ENCODE peak calls at places on chromosomes 12 and 14, in seven cellular contexts. D is ovary; R is SK-N-SH; A is SJSA1; E is upper lobe of left lung; O is Peyer's patch; V is CD4-positive, alpha-beta T cell. K is an unnamed sample.

GRCh38 chr14:36313206-36313605 is 7.2 kb downstream of the MBIP start:
- DNase-seq in D (no peak), R (no peak), A (no peak), E (no peak), O (no peak), V (no peak), K (no peak)

GRCh38 chr12:131487379-131488129 is 223.3 kb upstream of the SFSWAP start:
- DNase-seq in D (peak), R (no peak), A (no peak), E (peak), O (no peak), V (no peak), K (no peak)

GRCh38 chr14:50658203-50658602 is 9.9 kb downstream of the SAV1 start:
- DNase-seq in D (no peak), R (no peak), A (peak), E (peak), O (no peak), V (no peak), K (no peak)

GRCh38 chr14:54600685-54601084 is 33.8 kb downstream of the SAMD4A start:
- DNase-seq in D (no peak), R (no peak), A (no peak), E (no peak), O (no peak), V (no peak), K (no peak)

GRCh38 chr12:107405436-107405835 is 280.2 kb upstream of the PWP1 start:
- DNase-seq in D (no peak), R (peak), A (no peak), E (no peak), O (no peak), V (no peak), K (no peak)

GRCh38 chr12:94304566-94305061 is 155.1 kb downstream of the CEP83 start:
- DNase-seq in D (no peak), R (no peak), A (peak), E (no peak), O (no peak), V (no peak), K (no peak)

GRCh38 chr14:74425525-74426201 is 347 bp downstream of the SYNDIG1L start:
- DNase-seq in D (peak), R (peak), A (no peak), E (no peak), O (peak), V (peak), K (no peak)

GRCh38 chr14:58662028-58662427 is 24.3 kb downstream of the DACT1 start:
- DNase-seq in D (no peak), R (no peak), A (peak), E (no peak), O (no peak), V (no peak), K (no peak)

GRCh38 chr12:113359939-113360748 is 1.8 kb downstream of the PLBD2 start:
- DNase-seq in D (peak), R (peak), A (no peak), E (peak), O (no peak), V (no peak), K (no peak)

GRCh38 chr12:58046281-58046680 is 104.9 kb downstream of the ATP23 start:
- DNase-seq in D (no peak), R (no peak), A (no peak), E (no peak), O (no peak), V (no peak), K (no peak)

GRCh38 chr12:94421868-94422740 is 37.6 kb downstream of the CEP83 start:
- DNase-seq in D (no peak), R (no peak), A (no peak), E (no peak), O (no peak), V (no peak), K (no peak)

GRCh38 chr14:72169521-72169920 is 237.3 kb downstream of the RGS6 start:
- DNase-seq in D (no peak), R (peak), A (no peak), E (no peak), O (no peak), V (no peak), K (no peak)

GRCh38 chr12:130765186-130765659 is 49.1 kb upstream of the RIMBP2 start:
- DNase-seq in D (no peak), R (no peak), A (no peak), E (no peak), O (no peak), V (no peak), K (no peak)

GRCh38 chr12:110846615-110847566 is at the start of gene CCDC63:
- DNase-seq in D (peak), R (peak), A (peak), E (peak), O (peak), V (peak), K (no peak)

GRCh38 chr12:113295846-113296556 is 38.9 kb downstream of the SLC8B1 start:
- DNase-seq in D (no peak), R (no peak), A (no peak), E (no peak), O (no peak), V (no peak), K (no peak)

GRCh38 chr12:54421175-54421872 is 2.3 kb upstream of the ITGA5 start:
- DNase-seq in D (peak), R (no peak), A (no peak), E (no peak), O (peak), V (no peak), K (peak)

GRCh38 chr14:49621114-49621881 is 699 bp downstream of the MGAT2 start:
- DNase-seq in D (peak), R (peak), A (no peak), E (peak), O (peak), V (peak), K (peak)

GRCh38 chr12:54304187-54304810 is 3.5 kb upstream of the NFE2 start:
- DNase-seq in D (no peak), R (no peak), A (no peak), E (peak), O (peak), V (no peak), K (no peak)

GRCh38 chr12:57146092-57146491 is 1.3 kb downstream of the LRP1-AS start:
- DNase-seq in D (no peak), R (no peak), A (no peak), E (no peak), O (no peak), V (no peak), K (no peak)

GRCh38 chr12:14905269-14906004 is 19.8 kb upstream of the MGP start:
- DNase-seq in D (no peak), R (no peak), A (no peak), E (no peak), O (no peak), V (no peak), K (no peak)

GRCh38 chr12:106644335-106645073 is 61.7 kb downstream of the RFX4 start:
- DNase-seq in D (no peak), R (no peak), A (no peak), E (no peak), O (no peak), V (no peak), K (no peak)

GRCh38 chr14:102988054-102988453 is 65.6 kb downstream of the AMN start:
- DNase-seq in D (no peak), R (no peak), A (peak), E (no peak), O (no peak), V (no peak), K (no peak)

GRCh38 chr12:116244474-116245090 is 32.9 kb downstream of the MED13L start:
- DNase-seq in D (no peak), R (no peak), A (no peak), E (no peak), O (no peak), V (no peak), K (no peak)

GRCh38 chr12:3285570-3285969 is 205.4 kb upstream of the PRMT8 start:
- DNase-seq in D (no peak), R (no peak), A (no peak), E (no peak), O (no peak), V (no peak), K (no peak)

GRCh38 chr12:50419112-50419909 is 18.6 kb downstream of the LARP4 start:
- DNase-seq in D (no peak), R (no peak), A (no peak), E (no peak), O (no peak), V (no peak), K (no peak)

GRCh38 chr12:92403210-92404175 is 257.8 kb upstream of the BTG1 start:
- DNase-seq in D (no peak), R (no peak), A (no peak), E (no peak), O (peak), V (peak), K (no peak)

GRCh38 chr12:2233034-2233433 is 180.2 kb downstream of the CACNA1C start:
- DNase-seq in D (no peak), R (no peak), A (peak), E (no peak), O (no peak), V (no peak), K (no peak)

GRCh38 chr14:49477576-49477975 is 108.6 kb downstream of the RPS29 start:
- DNase-seq in D (no peak), R (no peak), A (no peak), E (no peak), O (no peak), V (no peak), K (no peak)

GRCh38 chr12:108091351-108091750 is 37.7 kb upstream of the WSCD2 start:
- DNase-seq in D (no peak), R (no peak), A (no peak), E (no peak), O (no peak), V (no peak), K (no peak)

GRCh38 chr12:123150273-123150803 is 552 bp downstream of the PITPNM2 start:
- DNase-seq in D (peak), R (peak), A (no peak), E (no peak), O (peak), V (no peak), K (no peak)

GRCh38 chr12:63404611-63405010 is 253.6 kb upstream of the AVPR1A start:
- DNase-seq in D (no peak), R (no peak), A (no peak), E (no peak), O (no peak), V (no peak), K (no peak)

GRCh38 chr14:63928744-63929174 is 76.0 kb downstream of the SYNE2 start:
- DNase-seq in D (no peak), R (peak), A (no peak), E (no peak), O (no peak), V (no peak), K (no peak)

GRCh38 chr14:26402126-26402525 is 195.7 kb downstream of the NOVA1 start:
- DNase-seq in D (no peak), R (no peak), A (no peak), E (no peak), O (no peak), V (no peak), K (no peak)

DNA sequence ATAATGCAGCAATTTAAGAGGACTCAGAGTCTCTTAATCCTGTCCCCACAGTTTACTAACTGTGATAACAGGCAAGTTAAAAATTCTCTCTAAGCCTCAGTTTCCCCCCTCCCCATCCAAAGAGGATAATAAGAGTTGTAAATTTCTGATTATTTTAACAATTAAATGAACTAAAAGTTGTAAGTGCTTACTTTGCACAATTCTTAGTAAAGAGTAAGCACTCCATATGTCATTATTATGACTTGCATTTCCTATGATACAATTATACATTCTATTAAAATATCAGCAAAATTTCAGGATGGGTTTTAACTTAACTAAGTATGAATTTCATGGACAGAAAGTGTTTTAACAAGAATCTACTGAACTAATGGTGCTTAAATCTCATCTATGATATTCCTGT is 80.1 kb downstream of the NELL2 start:
- DNase-seq in D (no peak), R (no peak), A (no peak), E (no peak), O (no peak), V (no peak), K (no peak)
- H3K27ac ChIP-seq in D (no peak), R (no peak), A (no peak), E (no peak), O (no peak), V (no peak), K (no peak)

GRCh38 chr12:109476807-109477184 is 304 bp downstream of the KCTD10 start:
- DNase-seq in D (no peak), R (no peak), A (no peak), E (no peak), O (no peak), V (no peak), K (no peak)

GRCh38 chr12:109469516-109469915 is 7.6 kb downstream of the KCTD10 start:
- DNase-seq in D (no peak), R (no peak), A (no peak), E (no peak), O (no peak), V (no peak), K (no peak)

GRCh38 chr12:109475121-109475520 is 2.0 kb downstream of the KCTD10 start:
- DNase-seq in D (no peak), R (no peak), A (no peak), E (no peak), O (no peak), V (no peak), K (no peak)

GRCh38 chr12:109475993-109476806 is 900 bp downstream of the KCTD10 start:
- DNase-seq in D (no peak), R (peak), A (peak), E (no peak), O (no peak), V (no peak), K (no peak)

DNA sequence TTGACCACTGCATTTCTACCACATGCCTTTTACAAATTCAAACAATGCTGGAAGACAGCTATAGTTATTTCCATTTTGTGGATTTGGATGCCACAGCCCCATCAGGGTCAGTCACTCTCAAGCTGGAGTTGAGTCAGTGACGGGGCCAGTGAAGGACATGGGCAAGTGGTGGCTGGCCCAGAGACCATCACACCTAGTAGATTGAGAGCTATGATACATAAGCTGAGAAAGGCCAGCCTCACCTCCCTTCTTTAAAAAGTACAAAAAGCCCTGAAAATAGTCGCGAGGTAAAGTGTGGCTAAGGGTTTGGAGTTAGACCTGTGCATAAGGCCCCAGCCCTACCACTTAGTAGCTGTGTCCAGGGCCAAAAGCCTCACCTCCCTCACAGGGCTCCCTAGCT is 4.1 kb downstream of the KCTD10 start:
- DNase-seq in D (no peak), R (no peak), A (peak), E (no peak), O (no peak), V (no peak), K (no peak)
- H3K27ac ChIP-seq in D (no peak), R (no peak), A (no peak), E (peak), O (no peak), V (no peak), K (peak)

GRCh38 chr14:91903070-91903469 is 35.7 kb upstream of the TC2N start:
- DNase-seq in D (no peak), R (no peak), A (no peak), E (no peak), O (no peak), V (no peak), K (no peak)

GRCh38 chr14:91901449-91902250 is 34.3 kb upstream of the TC2N start:
- DNase-seq in D (peak), R (no peak), A (no peak), E (no peak), O (no peak), V (no peak), K (no peak)

GRCh38 chr14:91906374-91906773 is 39.0 kb upstream of the TC2N start:
- DNase-seq in D (no peak), R (no peak), A (no peak), E (no peak), O (no peak), V (no peak), K (no peak)

GRCh38 chr14:91904483-91904882 is 37.1 kb upstream of the TC2N start:
- DNase-seq in D (no peak), R (no peak), A (no peak), E (no peak), O (no peak), V (no peak), K (no peak)

GRCh38 chr14:91904956-91905645 is 37.8 kb upstream of the TC2N start:
- DNase-seq in D (no peak), R (no peak), A (no peak), E (no peak), O (no peak), V (no peak), K (no peak)
- H3K27ac ChIP-seq in D (no peak), R (no peak), A (no peak), E (no peak), O (no peak), V (no peak), K (peak)

GRCh38 chr14:61491224-61491623 is 169.8 kb downstream of the PRKCH start:
- DNase-seq in D (no peak), R (no peak), A (no peak), E (no peak), O (no peak), V (no peak), K (no peak)
- H3K27ac ChIP-seq in D (no peak), R (no peak), A (peak), E (peak), O (no peak), V (no peak), K (no peak)

DNA sequence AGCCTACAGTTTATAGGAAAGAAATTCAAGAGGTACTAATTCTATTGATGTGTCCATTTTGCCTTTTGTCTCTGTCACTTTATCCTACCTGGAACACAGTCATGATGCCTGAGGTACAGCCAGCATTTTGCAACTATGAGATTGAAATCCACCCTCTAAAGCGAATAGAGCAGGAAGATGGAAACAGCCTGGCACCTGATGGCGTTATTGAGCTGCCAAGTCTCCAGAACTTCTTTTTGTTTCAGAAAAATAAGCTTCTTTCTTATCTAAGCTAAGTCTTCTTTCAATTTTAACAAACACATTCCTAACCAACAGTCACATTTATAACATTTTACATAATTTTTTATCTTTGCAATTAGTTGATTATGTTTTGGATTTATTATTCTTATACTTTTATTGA is 182.1 kb downstream of the PAWR start:
- DNase-seq in D (no peak), R (no peak), A (no peak), E (no peak), O (no peak), V (no peak), K (no peak)
- H3K27ac ChIP-seq in D (no peak), R (no peak), A (no peak), E (no peak), O (no peak), V (no peak), K (no peak)

K was measured in thoracic aorta.